ENCODE peak calls at places on chromosomes 11 and 22, in seven cellular contexts. K is vagina, U is spleen, E is breast epithelium, V is HCT116, R is esophagus muscularis mucosa, C is sigmoid colon. N is an unnamed sample.

GRCh38 chr11:278001-278951 is at the start of gene NLRP6:
- DNase-seq in U (peak), E (peak), V (no peak), K (no peak), C (peak), R (no peak), N (no peak)

GRCh38 chr11:112255075-112255739 is 5.5 kb downstream of the PLET1 start:
- DNase-seq in C (no peak), E (no peak), K (no peak), R (no peak), V (no peak), U (no peak), N (no peak)

GRCh38 chr11:45959851-45960250 is 37.4 kb downstream of the LARGE2 start:
- DNase-seq in U (no peak), V (no peak), R (no peak), E (no peak), K (no peak), C (no peak), N (no peak)

GRCh38 chr11:202490-202889 is 4.7 kb downstream of the BET1L start:
- DNase-seq in R (no peak), K (no peak), E (no peak), V (no peak), C (no peak), U (no peak), N (no peak)

GRCh38 chr11:114291847-114292680 is 4.1 kb upstream of the NNMT start:
- DNase-seq in R (no peak), E (no peak), K (no peak), V (no peak), U (no peak), C (no peak), N (no peak)

GRCh38 chr11:72330131-72330727 is 86.3 kb upstream of the PHOX2A start:
- DNase-seq in V (no peak), R (no peak), E (no peak), U (no peak), K (no peak), C (no peak), N (no peak)

GRCh38 chr22:50474711-50475651 is at the start of gene SBF1:
- DNase-seq in U (peak), R (peak), K (no peak), E (peak), C (peak), V (peak), N (peak)

GRCh38 chr11:33735426-33736147 is 636 bp downstream of the CD59 start:
- DNase-seq in C (no peak), V (no peak), E (no peak), R (no peak), K (no peak), U (peak), N (peak)

GRCh38 chr22:28345304-28345703 is 334.3 kb downstream of the TTC28 start:
- DNase-seq in K (no peak), E (no peak), R (no peak), C (no peak), V (no peak), U (no peak), N (no peak)

GRCh38 chr11:117097567-117098268 is 510 bp downstream of the SIK3 start:
- DNase-seq in K (no peak), U (no peak), R (no peak), E (peak), C (peak), V (no peak), N (peak)

GRCh38 chr22:20968281-20968977 is 1.4 kb downstream of the AIFM3 start:
- DNase-seq in U (peak), R (no peak), E (no peak), C (no peak), V (no peak), K (no peak), N (no peak)

GRCh38 chr11:109945626-109946321 is 147.4 kb upstream of the ZC3H12C start:
- DNase-seq in U (no peak), R (no peak), C (no peak), E (no peak), K (no peak), V (no peak), N (no peak)

GRCh38 chr11:34208266-34209135 is 103.1 kb downstream of the NAT10 start:
- DNase-seq in C (no peak), E (no peak), K (no peak), V (no peak), U (no peak), R (no peak), N (no peak)

GRCh38 chr22:46969491-46969890 is 207.0 kb downstream of the TBC1D22A start:
- DNase-seq in E (no peak), V (no peak), C (peak), K (no peak), R (no peak), U (no peak), N (no peak)

GRCh38 chr11:65316979-65317786 is 2.5 kb downstream of the CDC42EP2 start:
- DNase-seq in R (peak), K (no peak), C (peak), V (peak), U (no peak), E (peak), N (peak)
- TF ChIP-seq POLR2A in R (no peak), K (no peak), C (no peak), V (no peak), U (no peak), E (no peak), N (no peak)

DNA sequence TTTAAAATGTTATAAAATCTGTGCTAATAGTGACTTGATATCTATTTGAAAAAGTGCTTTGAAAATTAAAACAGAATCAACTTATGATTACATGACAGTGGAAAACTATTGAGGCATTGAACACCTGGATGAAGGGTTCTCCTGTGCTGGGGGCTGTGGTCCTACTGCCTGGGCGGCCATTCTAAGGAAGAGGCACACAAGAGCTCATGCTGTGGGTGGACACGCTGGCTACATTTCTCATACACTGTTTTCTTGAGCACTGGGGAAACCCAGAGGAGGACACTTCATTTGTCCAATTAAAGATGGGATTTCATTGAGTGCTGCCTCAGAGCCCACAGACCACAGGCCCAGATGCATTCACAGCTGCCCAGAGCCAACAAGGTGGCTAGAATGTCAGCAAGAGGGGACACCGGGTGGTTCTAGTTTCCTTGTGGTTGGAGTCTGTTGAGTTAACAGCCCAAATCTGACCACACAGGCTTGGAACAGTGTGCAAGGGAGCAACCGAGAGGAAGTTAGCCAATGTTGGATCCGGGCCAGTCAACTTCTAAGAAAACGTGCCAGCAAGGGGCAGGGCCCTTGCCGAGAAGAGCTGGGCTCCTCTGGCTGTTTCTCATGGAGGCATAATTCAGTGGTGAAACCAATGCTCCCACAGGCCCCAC is 35.1 kb upstream of the SORL1 start:
- DNase-seq in E (peak), U (peak), C (peak), R (peak), K (no peak), V (no peak), N (peak)
- TF ChIP-seq POLR2AphosphoS5 in E (peak), U (peak), C (peak), R (peak), K (peak), V (no peak), N (no peak)

GRCh38 chr11:66366844-66367477 is 4.6 kb downstream of the SLC29A2 start:
- DNase-seq in R (no peak), E (no peak), K (no peak), U (peak), C (no peak), V (no peak), N (no peak)

GRCh38 chr11:66365166-66365565 is 6.4 kb downstream of the SLC29A2 start:
- DNase-seq in E (no peak), V (no peak), C (peak), U (peak), R (no peak), K (no peak), N (no peak)

GRCh38 chr11:66367561-66368312 is 3.8 kb downstream of the SLC29A2 start:
- DNase-seq in V (no peak), U (peak), K (no peak), C (no peak), R (no peak), E (no peak), N (no peak)

GRCh38 chr11:66363805-66364535 is 7.6 kb downstream of the SLC29A2 start:
- DNase-seq in E (no peak), U (peak), V (no peak), R (no peak), C (no peak), K (no peak), N (no peak)

DNA sequence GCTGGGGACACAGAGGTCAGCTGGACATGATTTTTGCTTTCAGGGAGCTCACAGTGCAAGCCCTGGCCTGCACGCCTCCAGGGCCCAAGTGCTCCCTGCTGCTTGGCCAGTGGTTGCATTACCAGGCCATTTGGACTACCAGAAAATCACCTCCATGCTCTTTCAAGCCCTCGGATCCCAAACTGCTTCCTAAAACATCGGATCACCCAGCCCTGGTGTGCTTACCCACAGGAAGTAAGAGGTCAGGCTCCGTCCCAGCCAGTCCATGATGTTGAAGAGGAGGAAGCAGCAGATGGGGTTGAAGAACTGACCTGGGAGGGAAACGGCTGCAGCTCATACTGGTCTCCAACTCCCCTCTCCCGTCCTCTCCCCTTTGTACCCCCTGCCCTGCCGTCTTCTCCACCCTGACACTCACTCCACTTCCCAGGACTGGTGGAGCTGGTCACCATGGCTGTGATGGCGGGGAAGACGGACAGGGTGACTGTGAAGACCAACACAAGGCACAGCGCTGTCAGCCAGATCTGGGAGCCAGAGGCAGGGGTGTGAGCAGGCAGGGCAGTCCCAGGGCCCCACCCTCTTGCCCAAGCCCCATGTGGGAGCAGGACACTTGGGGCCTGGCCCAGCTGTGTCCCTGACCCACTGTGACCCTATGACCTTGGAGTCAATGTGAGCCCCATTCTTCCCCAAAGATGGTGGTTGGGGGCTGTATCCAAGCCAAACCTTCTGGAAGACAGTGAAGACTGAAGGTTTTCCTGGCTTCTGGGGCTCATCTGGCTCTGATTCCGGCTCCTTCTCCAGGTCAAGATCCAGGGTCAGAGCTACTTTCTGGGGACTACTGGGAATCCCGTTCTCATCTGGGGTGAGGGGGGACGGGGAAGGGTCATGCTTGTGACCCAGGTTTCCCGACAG is 5.6 kb downstream of the SLC29A2 start:
- DNase-seq in K (no peak), V (no peak), U (peak), E (no peak), C (peak), R (no peak), N (no peak)
- TF ChIP-seq POLR2A in K (no peak), V (no peak), U (no peak), E (no peak), C (no peak), R (no peak), N (no peak)

GRCh38 chr11:123364145-123364544 is 65.9 kb upstream of the GRAMD1B start:
- DNase-seq in C (no peak), U (no peak), R (no peak), E (no peak), K (no peak), V (no peak), N (no peak)
- TF ChIP-seq POLR2AphosphoS5 in C (no peak), U (no peak), R (no peak), E (no peak), K (no peak), V (no peak), N (no peak)

GRCh38 chr22:41540365-41540764 is 3.9 kb downstream of the POLR3H start:
- DNase-seq in R (no peak), C (no peak), V (no peak), U (no peak), K (no peak), E (no peak), N (no peak)

GRCh38 chr22:41544671-41545476 is 604 bp upstream of the POLR3H start:
- DNase-seq in V (no peak), R (no peak), C (no peak), K (no peak), E (no peak), U (no peak), N (no peak)

GRCh38 chr22:41541484-41541883 is 2.8 kb downstream of the POLR3H start:
- DNase-seq in E (no peak), C (no peak), R (no peak), V (no peak), K (no peak), U (no peak), N (no peak)

GRCh38 chr22:41542224-41542623 is 2.0 kb downstream of the POLR3H start:
- DNase-seq in R (no peak), C (no peak), E (no peak), V (no peak), U (no peak), K (no peak), N (no peak)

GRCh38 chr22:41543854-41544670 is at the start of gene POLR3H:
- DNase-seq in U (peak), K (no peak), C (peak), R (peak), E (peak), V (peak), N (peak)
- TF ChIP-seq POLR2A in U (no peak), K (no peak), C (no peak), R (peak), E (no peak), V (no peak), N (no peak)

DNA sequence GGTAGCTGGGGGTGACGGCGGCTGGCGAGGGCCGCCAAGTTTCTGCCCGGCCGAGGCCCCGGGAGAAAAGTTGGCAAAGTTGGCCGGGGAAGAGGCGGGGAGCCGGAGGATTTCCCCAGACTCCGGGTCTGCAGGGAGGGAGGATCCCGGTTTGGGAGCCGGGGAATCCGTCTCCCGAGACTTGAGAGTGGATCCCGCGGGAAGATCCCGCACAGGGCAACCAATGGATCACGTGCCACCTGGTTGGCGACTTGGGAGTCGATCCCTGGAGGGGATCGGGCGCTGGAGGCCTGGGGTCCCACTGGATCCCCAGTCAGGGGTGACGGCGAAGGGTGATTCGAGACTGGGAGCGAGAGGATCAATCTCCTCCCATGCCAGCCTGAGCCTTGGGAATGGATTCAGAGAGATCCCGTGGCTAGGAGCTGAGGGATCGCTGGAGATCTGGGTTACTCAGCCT is 349 bp downstream of the KIAA1671 start:
- DNase-seq in C (peak), U (peak), V (peak), R (no peak), K (no peak), E (peak), N (peak)
- TF ChIP-seq POLR2AphosphoS5 in C (peak), U (no peak), V (no peak), R (peak), K (no peak), E (peak), N (no peak)

GRCh38 chr11:32635819-32636218 is 52.2 kb downstream of the EIF3M start:
- DNase-seq in V (no peak), K (no peak), U (no peak), E (no peak), C (no peak), R (no peak), N (no peak)
- TF ChIP-seq POLR2A in V (no peak), K (no peak), U (no peak), E (no peak), C (no peak), R (no peak), N (no peak)

N was measured in suprapubic skin.